ENCODE peak calls at places on chromosomes 5 and 9, in seven cellular contexts. One of them, this sample, is unnamed.

GRCh38 chr5:55864606-55865541 is 13.7 kb downstream of the IL31RA start:
- DNase-seq in endothelial cell of umbilical vein: no peak
- DNase-seq in fibroblast of lung: peak; percentile 32
- DNase-seq in tibial nerve: no peak
- DNase-seq in HepG2: peak; percentile 63
- DNase-seq in psoas muscle: no peak
- DNase-seq in IMR-90: peak; percentile 12
- DNase-seq in this sample: no peak

GRCh38 chr5:91401175-91401574 is 18.1 kb upstream of the ARRDC3 start:
- DNase-seq in endothelial cell of umbilical vein: no peak
- DNase-seq in fibroblast of lung: no peak
- DNase-seq in tibial nerve: no peak
- DNase-seq in HepG2: no peak
- DNase-seq in psoas muscle: no peak
- DNase-seq in IMR-90: peak; percentile 35
- DNase-seq in this sample: no peak

GRCh38 chr5:114176356-114176755 is 185.5 kb upstream of the KCNN2 start:
- DNase-seq in endothelial cell of umbilical vein: peak; percentile 56
- DNase-seq in fibroblast of lung: peak; percentile 33
- DNase-seq in tibial nerve: no peak
- DNase-seq in HepG2: no peak
- DNase-seq in psoas muscle: no peak
- DNase-seq in IMR-90: peak; percentile 67
- DNase-seq in this sample: no peak

GRCh38 chr5:168017313-168017712 is 274.1 kb upstream of the WWC1 start:
- DNase-seq in endothelial cell of umbilical vein: no peak
- DNase-seq in fibroblast of lung: no peak
- DNase-seq in tibial nerve: no peak
- DNase-seq in HepG2: no peak
- DNase-seq in psoas muscle: no peak
- DNase-seq in IMR-90: no peak
- DNase-seq in this sample: no peak

GRCh38 chr5:157025093-157025698 is 33.7 kb downstream of the HAVCR1 start:
- DNase-seq in endothelial cell of umbilical vein: no peak
- DNase-seq in fibroblast of lung: no peak
- DNase-seq in tibial nerve: no peak
- DNase-seq in HepG2: no peak
- DNase-seq in psoas muscle: no peak
- DNase-seq in IMR-90: no peak
- DNase-seq in this sample: no peak

GRCh38 chr5:96335873-96336272 is 97.2 kb downstream of the PCSK1 start:
- DNase-seq in endothelial cell of umbilical vein: no peak
- DNase-seq in fibroblast of lung: no peak
- DNase-seq in tibial nerve: no peak
- DNase-seq in HepG2: no peak
- DNase-seq in psoas muscle: no peak
- DNase-seq in IMR-90: peak; percentile 50
- DNase-seq in this sample: no peak

GRCh38 chr9:91382298-91382697 is 20.6 kb upstream of the AUH start:
- DNase-seq in endothelial cell of umbilical vein: no peak
- DNase-seq in fibroblast of lung: no peak
- DNase-seq in tibial nerve: no peak
- DNase-seq in HepG2: no peak
- DNase-seq in psoas muscle: no peak
- DNase-seq in IMR-90: no peak
- DNase-seq in this sample: no peak

GRCh38 chr5:172816887-172817418 is 17.1 kb upstream of the ERGIC1 start:
- DNase-seq in endothelial cell of umbilical vein: no peak
- DNase-seq in fibroblast of lung: peak; percentile 73
- DNase-seq in tibial nerve: no peak
- DNase-seq in HepG2: no peak
- DNase-seq in psoas muscle: no peak
- DNase-seq in IMR-90: peak; percentile 93
- DNase-seq in this sample: no peak

GRCh38 chr5:150409638-150410523 is 2.8 kb downstream of the CD74 start:
- DNase-seq in endothelial cell of umbilical vein: peak; percentile 93
- DNase-seq in fibroblast of lung: peak; percentile 86
- DNase-seq in tibial nerve: peak; percentile 85
- DNase-seq in HepG2: peak; percentile 77
- DNase-seq in psoas muscle: peak; percentile 77
- DNase-seq in IMR-90: peak; percentile 88
- DNase-seq in this sample: peak; percentile 76

GRCh38 chr9:83231039-83231438 is 168.1 kb upstream of the RASEF start:
- DNase-seq in endothelial cell of umbilical vein: no peak
- DNase-seq in fibroblast of lung: peak; percentile 22
- DNase-seq in tibial nerve: no peak
- DNase-seq in HepG2: peak; percentile 53
- DNase-seq in psoas muscle: no peak
- DNase-seq in IMR-90: no peak
- DNase-seq in this sample: no peak

GRCh38 chr5:153619706-153620105 is 129.2 kb downstream of the GRIA1 start:
- DNase-seq in endothelial cell of umbilical vein: peak; percentile 86
- DNase-seq in fibroblast of lung: peak; percentile 62
- DNase-seq in tibial nerve: no peak
- DNase-seq in HepG2: no peak
- DNase-seq in psoas muscle: no peak
- DNase-seq in IMR-90: peak; percentile 69
- DNase-seq in this sample: no peak

GRCh38 chr5:153618857-153619256 is 128.4 kb downstream of the GRIA1 start:
- DNase-seq in endothelial cell of umbilical vein: peak; percentile 21
- DNase-seq in fibroblast of lung: no peak
- DNase-seq in tibial nerve: no peak
- DNase-seq in HepG2: no peak
- DNase-seq in psoas muscle: no peak
- DNase-seq in IMR-90: peak; percentile 62
- DNase-seq in this sample: no peak

GRCh38 chr5:153613143-153613542 is 122.7 kb downstream of the GRIA1 start:
- DNase-seq in endothelial cell of umbilical vein: no peak
- DNase-seq in fibroblast of lung: peak; percentile 33
- DNase-seq in tibial nerve: no peak
- DNase-seq in HepG2: no peak
- DNase-seq in psoas muscle: no peak
- DNase-seq in IMR-90: peak; percentile 52
- DNase-seq in this sample: no peak

GRCh38 chr5:153618307-153618706 is 127.8 kb downstream of the GRIA1 start:
- DNase-seq in endothelial cell of umbilical vein: no peak
- DNase-seq in fibroblast of lung: no peak
- DNase-seq in tibial nerve: no peak
- DNase-seq in HepG2: no peak
- DNase-seq in psoas muscle: no peak
- DNase-seq in IMR-90: no peak
- DNase-seq in this sample: no peak

GRCh38 chr5:153617190-153617589 is 126.7 kb downstream of the GRIA1 start:
- DNase-seq in endothelial cell of umbilical vein: peak; percentile 41
- DNase-seq in fibroblast of lung: no peak
- DNase-seq in tibial nerve: no peak
- DNase-seq in HepG2: no peak
- DNase-seq in psoas muscle: no peak
- DNase-seq in IMR-90: peak; percentile 63
- DNase-seq in this sample: no peak
- H3K27ac ChIP-seq in endothelial cell of umbilical vein: peak overlapping the region; percentile 13
- H3K27ac ChIP-seq in fibroblast of lung: no peak overlapping the region
- H3K27ac ChIP-seq in tibial nerve: no peak overlapping the region
- H3K27ac ChIP-seq in HepG2: no peak overlapping the region
- H3K27ac ChIP-seq in psoas muscle: no peak overlapping the region
- H3K27ac ChIP-seq in IMR-90: no peak overlapping the region
- H3K27ac ChIP-seq in this sample: no peak overlapping the region

GRCh38 chr9:136779808-136780207 is 11.3 kb upstream of the TMEM141 start:
- DNase-seq in endothelial cell of umbilical vein: no peak
- DNase-seq in fibroblast of lung: no peak
- DNase-seq in tibial nerve: no peak
- DNase-seq in HepG2: no peak
- DNase-seq in psoas muscle: no peak
- DNase-seq in IMR-90: no peak
- DNase-seq in this sample: no peak
- TF ChIP-seq CTCF in endothelial cell of umbilical vein: no peak
- TF ChIP-seq CTCF in fibroblast of lung: no peak
- TF ChIP-seq CTCF in tibial nerve: no peak
- TF ChIP-seq CTCF in HepG2: no peak
- TF ChIP-seq CTCF in psoas muscle: no peak
- TF ChIP-seq CTCF in IMR-90: no peak
- TF ChIP-seq CTCF in this sample: no peak

DNA sequence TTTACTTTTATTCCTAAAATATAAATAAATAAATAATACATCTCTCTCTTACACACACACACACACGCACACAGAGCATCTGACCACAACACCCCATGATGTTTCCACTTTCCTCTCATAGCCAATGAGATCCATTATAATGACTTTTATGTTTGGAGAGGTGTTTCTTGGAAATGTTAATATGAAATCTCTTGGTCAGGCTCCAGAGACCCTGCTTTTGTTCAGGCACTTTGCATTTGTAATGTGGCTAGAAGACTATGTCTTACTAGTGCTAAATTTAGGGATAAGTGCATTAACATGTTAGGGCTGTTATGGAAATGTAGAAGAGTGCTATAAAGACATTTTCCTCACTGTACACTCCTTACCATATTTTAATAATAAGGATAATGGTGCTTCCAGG is 3.9 kb downstream of the CDH9 start:
- DNase-seq in endothelial cell of umbilical vein: no peak
- DNase-seq in fibroblast of lung: no peak
- DNase-seq in tibial nerve: no peak
- DNase-seq in HepG2: no peak
- DNase-seq in psoas muscle: no peak
- DNase-seq in IMR-90: no peak
- DNase-seq in this sample: no peak
- H3K4me3 ChIP-seq in endothelial cell of umbilical vein: no peak overlapping the region
- H3K4me3 ChIP-seq in fibroblast of lung: no peak overlapping the region
- H3K4me3 ChIP-seq in tibial nerve: no peak overlapping the region
- H3K4me3 ChIP-seq in HepG2: no peak overlapping the region
- H3K4me3 ChIP-seq in psoas muscle: no peak overlapping the region
- H3K4me3 ChIP-seq in IMR-90: no peak overlapping the region
- H3K4me3 ChIP-seq in this sample: no peak overlapping the region

DNA sequence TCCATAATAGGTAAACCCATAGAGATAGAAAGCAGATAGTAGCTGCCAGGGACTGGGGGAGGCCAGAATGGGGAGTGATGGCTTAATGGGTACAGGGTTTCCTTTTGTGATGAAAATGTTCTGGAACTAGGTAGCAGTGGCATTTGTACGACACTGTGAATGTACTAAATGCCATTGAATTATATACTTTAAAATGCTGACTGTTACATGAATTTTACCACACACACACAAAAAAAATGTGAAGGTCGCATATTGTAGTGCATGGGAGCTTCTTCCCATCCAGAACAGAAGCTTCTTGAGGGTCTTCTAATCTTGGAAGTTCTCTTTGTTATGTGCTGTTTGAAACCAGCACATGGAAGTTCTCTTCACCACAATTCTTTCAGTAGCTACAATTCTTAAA is 19.9 kb upstream of the ANP32B start:
- DNase-seq in endothelial cell of umbilical vein: no peak
- DNase-seq in fibroblast of lung: no peak
- DNase-seq in tibial nerve: no peak
- DNase-seq in HepG2: no peak
- DNase-seq in psoas muscle: no peak
- DNase-seq in IMR-90: no peak
- DNase-seq in this sample: no peak
- H3K27ac ChIP-seq in endothelial cell of umbilical vein: no peak overlapping the region
- H3K27ac ChIP-seq in fibroblast of lung: no peak overlapping the region
- H3K27ac ChIP-seq in tibial nerve: no peak overlapping the region
- H3K27ac ChIP-seq in HepG2: no peak overlapping the region
- H3K27ac ChIP-seq in psoas muscle: no peak overlapping the region
- H3K27ac ChIP-seq in IMR-90: no peak overlapping the region
- H3K27ac ChIP-seq in this sample: no peak overlapping the region

GRCh38 chr5:148969291-148969690 is 93.6 kb downstream of the SH3TC2 start:
- DNase-seq in endothelial cell of umbilical vein: no peak
- DNase-seq in fibroblast of lung: no peak
- DNase-seq in tibial nerve: no peak
- DNase-seq in HepG2: no peak
- DNase-seq in psoas muscle: no peak
- DNase-seq in IMR-90: no peak
- DNase-seq in this sample: no peak
- TF ChIP-seq CTCF in endothelial cell of umbilical vein: no peak
- TF ChIP-seq CTCF in fibroblast of lung: no peak
- TF ChIP-seq CTCF in tibial nerve: no peak
- TF ChIP-seq CTCF in HepG2: no peak
- TF ChIP-seq CTCF in psoas muscle: peak; percentile 12
- TF ChIP-seq CTCF in IMR-90: no peak
- TF ChIP-seq CTCF in this sample: no peak

DNA sequence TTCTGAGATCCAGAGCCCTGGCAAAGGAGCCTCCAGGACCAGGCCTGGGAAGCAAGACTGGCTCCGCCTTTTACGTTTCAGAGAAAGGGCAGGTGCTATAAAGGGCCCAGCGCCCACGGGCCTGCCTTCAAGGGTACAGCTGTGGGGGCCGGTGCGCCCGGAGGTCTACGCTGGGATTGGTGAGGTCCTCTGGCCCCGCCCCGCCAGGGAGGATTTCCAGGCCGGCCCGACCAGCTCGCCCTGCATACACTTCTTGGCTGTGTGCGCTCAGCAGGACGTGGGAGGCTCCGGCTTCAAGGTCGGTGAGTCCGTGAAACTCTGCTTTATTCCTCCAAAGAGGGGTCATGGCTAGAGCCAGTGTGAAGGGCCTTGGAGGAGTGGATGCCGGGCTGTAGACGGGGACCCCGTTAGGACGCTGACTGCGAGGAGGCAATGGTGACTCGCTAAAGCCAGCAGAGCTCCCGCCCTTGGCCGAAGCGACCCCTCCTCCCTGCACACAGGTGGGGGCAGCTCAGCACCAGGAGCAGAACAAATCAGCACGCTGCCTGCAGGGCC is at the start of gene CKMT2:
- DNase-seq in endothelial cell of umbilical vein: peak; percentile 50
- DNase-seq in fibroblast of lung: peak; percentile 34
- DNase-seq in tibial nerve: peak; percentile 31
- DNase-seq in HepG2: peak; percentile 33
- DNase-seq in psoas muscle: peak; percentile 94
- DNase-seq in IMR-90: no peak
- DNase-seq in this sample: peak; percentile 66
- H3K4me3 ChIP-seq in endothelial cell of umbilical vein: peak within 1 kb of the TSS; percentile 2
- H3K4me3 ChIP-seq in fibroblast of lung: no peak within 1 kb of the TSS
- H3K4me3 ChIP-seq in tibial nerve: peak within 1 kb of the TSS; percentile 16
- H3K4me3 ChIP-seq in HepG2: peak within 1 kb of the TSS; percentile 53
- H3K4me3 ChIP-seq in psoas muscle: peak within 1 kb of the TSS; percentile 78
- H3K4me3 ChIP-seq in IMR-90: no peak within 1 kb of the TSS
- H3K4me3 ChIP-seq in this sample: peak within 1 kb of the TSS; percentile 38

GRCh38 chr5:516338-516925 is 7.8 kb downstream of the SLC9A3 start:
- DNase-seq in endothelial cell of umbilical vein: no peak
- DNase-seq in fibroblast of lung: no peak
- DNase-seq in tibial nerve: no peak
- DNase-seq in HepG2: no peak
- DNase-seq in psoas muscle: no peak
- DNase-seq in IMR-90: no peak
- DNase-seq in this sample: no peak
- H3K27ac ChIP-seq in endothelial cell of umbilical vein: no peak overlapping the region
- H3K27ac ChIP-seq in fibroblast of lung: no peak overlapping the region
- H3K27ac ChIP-seq in tibial nerve: no peak overlapping the region
- H3K27ac ChIP-seq in HepG2: no peak overlapping the region
- H3K27ac ChIP-seq in psoas muscle: no peak overlapping the region
- H3K27ac ChIP-seq in IMR-90: no peak overlapping the region
- H3K27ac ChIP-seq in this sample: no peak overlapping the region